ENCODE peak calls at places on chromosomes 6 and 20, in six cellular contexts. One of them, this sample, is unnamed.
A peak's percentile ranks its signal among the peaks of the same experiment; 100 is the strongest.

GRCh38 chr6:100592929-100593328 is 128.2 kb upstream of the SIM1 start:
- DNase-seq in K562: no peak
- DNase-seq in HepG2: no peak
- DNase-seq in HCT116: no peak
- DNase-seq in H1: no peak
- DNase-seq in GM12878: no peak
- DNase-seq in this sample: no peak

GRCh38 chr6:45930419-45931059 is 85.1 kb downstream of the CLIC5 start:
- DNase-seq in HCT116: peak; percentile 54
- DNase-seq in K562: peak; percentile 82
- DNase-seq in GM12878: no peak
- DNase-seq in H1: peak; percentile 83
- DNase-seq in HepG2: peak; percentile 47
- DNase-seq in this sample: peak; percentile 62

GRCh38 chr20:38230253-38230551 is 30.3 kb downstream of the KIAA1755 start:
- DNase-seq in K562: no peak
- DNase-seq in HCT116: no peak
- DNase-seq in H1: no peak
- DNase-seq in GM12878: no peak
- DNase-seq in HepG2: no peak
- DNase-seq in this sample: no peak

GRCh38 chr6:126054258-126054702 is 67.9 kb downstream of the TRMT11 start:
- DNase-seq in HCT116: no peak
- DNase-seq in HepG2: no peak
- DNase-seq in K562: peak; percentile 16
- DNase-seq in GM12878: no peak
- DNase-seq in H1: no peak
- DNase-seq in this sample: peak; percentile 14

GRCh38 chr6:38067263-38067980 is 247.9 kb downstream of the ZFAND3 start:
- DNase-seq in HepG2: no peak
- DNase-seq in K562: no peak
- DNase-seq in HCT116: no peak
- DNase-seq in GM12878: no peak
- DNase-seq in H1: no peak
- DNase-seq in this sample: no peak

GRCh38 chr20:43442310-43442880 is 15.3 kb upstream of the SRSF6 start:
- DNase-seq in H1: no peak
- DNase-seq in K562: no peak
- DNase-seq in HepG2: peak; percentile 42
- DNase-seq in GM12878: no peak
- DNase-seq in HCT116: no peak
- DNase-seq in this sample: no peak

GRCh38 chr6:53805725-53806124 is 10.9 kb downstream of the LRRC1 start:
- DNase-seq in HepG2: no peak
- DNase-seq in K562: no peak
- DNase-seq in HCT116: no peak
- DNase-seq in H1: no peak
- DNase-seq in GM12878: no peak
- DNase-seq in this sample: no peak

GRCh38 chr6:90605749-90606344 is 19.0 kb upstream of the MAP3K7 start:
- DNase-seq in HCT116: no peak
- DNase-seq in GM12878: no peak
- DNase-seq in K562: no peak
- DNase-seq in HepG2: no peak
- DNase-seq in H1: no peak
- DNase-seq in this sample: no peak

GRCh38 chr6:26536571-26537159 is 1.5 kb upstream of the HMGN4 start:
- DNase-seq in GM12878: no peak
- DNase-seq in HepG2: peak; percentile 35
- DNase-seq in H1: no peak
- DNase-seq in HCT116: no peak
- DNase-seq in K562: no peak
- DNase-seq in this sample: peak; percentile 41

GRCh38 chr6:57180596-57180995 is 8.5 kb downstream of the BAG2 start:
- DNase-seq in HepG2: no peak
- DNase-seq in K562: no peak
- DNase-seq in H1: no peak
- DNase-seq in HCT116: no peak
- DNase-seq in GM12878: no peak
- DNase-seq in this sample: no peak

GRCh38 chr6:83192871-83193746 is at the start of the genes PGM3 and RWDD2A:
- DNase-seq in HCT116: peak; percentile 56
- DNase-seq in GM12878: peak; percentile 56
- DNase-seq in HepG2: peak; percentile 84
- DNase-seq in H1: peak; percentile 92
- DNase-seq in K562: peak; percentile 95
- DNase-seq in this sample: peak; percentile 98

GRCh38 chr6:80250391-80250997 is 144.0 kb downstream of the BCKDHB start:
- DNase-seq in GM12878: no peak
- DNase-seq in K562: peak; percentile 17
- DNase-seq in H1: no peak
- DNase-seq in HepG2: no peak
- DNase-seq in HCT116: no peak
- DNase-seq in this sample: no peak

GRCh38 chr6:168535711-168536110 is 94.7 kb downstream of the SMOC2 start:
- DNase-seq in GM12878: no peak
- DNase-seq in HCT116: no peak
- DNase-seq in H1: no peak
- DNase-seq in HepG2: no peak
- DNase-seq in K562: no peak
- DNase-seq in this sample: no peak

GRCh38 chr6:169156108-169156821 is 97.4 kb downstream of the THBS2 start:
- DNase-seq in H1: no peak
- DNase-seq in GM12878: no peak
- DNase-seq in HepG2: no peak
- DNase-seq in K562: no peak
- DNase-seq in HCT116: no peak
- DNase-seq in this sample: peak; percentile 11

GRCh38 chr20:44896583-44896982 is 11.1 kb downstream of the YWHAB start:
- DNase-seq in HepG2: peak; percentile 35
- DNase-seq in GM12878: no peak
- DNase-seq in K562: no peak
- DNase-seq in H1: no peak
- DNase-seq in HCT116: no peak
- DNase-seq in this sample: no peak

GRCh38 chr6:162369091-162369490 is 358.5 kb downstream of the PRKN start:
- DNase-seq in K562: no peak
- DNase-seq in GM12878: no peak
- DNase-seq in HCT116: no peak
- DNase-seq in H1: no peak
- DNase-seq in HepG2: no peak
- DNase-seq in this sample: no peak

GRCh38 chr20:17758010-17758409 is 58.2 kb downstream of the BANF2 start:
- DNase-seq in HepG2: no peak
- DNase-seq in K562: no peak
- DNase-seq in H1: no peak
- DNase-seq in HCT116: no peak
- DNase-seq in GM12878: no peak
- DNase-seq in this sample: no peak

GRCh38 chr6:89999995-90000825 is 105.9 kb downstream of the GJA10 start:
- DNase-seq in H1: no peak
- DNase-seq in HCT116: no peak
- DNase-seq in HepG2: no peak
- DNase-seq in K562: no peak
- DNase-seq in GM12878: no peak
- DNase-seq in this sample: no peak

GRCh38 chr6:14037402-14038277 is 79.9 kb upstream of the CD83 start:
- DNase-seq in HepG2: no peak
- DNase-seq in HCT116: no peak
- DNase-seq in GM12878: no peak
- DNase-seq in K562: no peak
- DNase-seq in H1: no peak
- DNase-seq in this sample: no peak

GRCh38 chr6:154370545-154370944 is 13.9 kb upstream of the IPCEF1 start:
- DNase-seq in H1: no peak
- DNase-seq in HepG2: peak; percentile 25
- DNase-seq in K562: no peak
- DNase-seq in GM12878: no peak
- DNase-seq in HCT116: peak; percentile 18
- DNase-seq in this sample: peak; percentile 52

GRCh38 chr6:32655311-32655710 is 11.1 kb downstream of the HLA-DQB1 start:
- DNase-seq in HepG2: no peak
- DNase-seq in K562: no peak
- DNase-seq in H1: no peak
- DNase-seq in GM12878: no peak
- DNase-seq in HCT116: no peak
- DNase-seq in this sample: no peak

GRCh38 chr20:59864726-59865125 is 68.7 kb downstream of the SYCP2 start:
- DNase-seq in K562: no peak
- DNase-seq in H1: no peak
- DNase-seq in GM12878: no peak
- DNase-seq in HepG2: no peak
- DNase-seq in HCT116: no peak
- DNase-seq in this sample: no peak

DNA sequence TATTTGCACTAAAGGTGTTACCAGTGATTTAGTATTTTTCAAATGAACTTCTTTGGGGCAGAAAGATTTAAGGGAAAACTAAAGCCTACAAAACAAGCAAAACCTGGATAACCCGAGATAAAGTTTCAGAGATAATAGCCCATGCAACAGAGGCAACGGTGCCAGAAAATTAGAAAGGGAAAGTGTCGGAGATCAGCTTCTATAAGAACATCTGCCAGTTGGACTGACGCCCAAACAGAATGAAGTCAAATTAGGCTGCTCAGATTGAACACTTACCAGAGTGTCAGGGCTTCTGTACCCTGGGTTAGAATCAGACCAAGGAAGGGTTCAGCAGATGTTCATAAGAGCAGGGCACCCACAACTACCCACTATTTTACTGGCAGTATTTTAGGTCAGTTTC is 12.9 kb downstream of the BMP2 start:
- DNase-seq in K562: no peak
- DNase-seq in GM12878: no peak
- DNase-seq in HepG2: no peak
- DNase-seq in HCT116: no peak
- DNase-seq in H1: no peak
- DNase-seq in this sample: peak; percentile 17
- H2AFZ ChIP-seq in K562: no peak overlapping the region
- H2AFZ ChIP-seq in GM12878: no peak overlapping the region
- H2AFZ ChIP-seq in HepG2: no peak overlapping the region
- H2AFZ ChIP-seq in HCT116: no peak overlapping the region
- H2AFZ ChIP-seq in H1: no peak overlapping the region
- H2AFZ ChIP-seq in this sample: no peak overlapping the region

GRCh38 chr6:91664327-91664959 is 1077.6 kb upstream of the MAP3K7 start:
- DNase-seq in HepG2: peak; percentile 1
- DNase-seq in K562: no peak
- DNase-seq in HCT116: no peak
- DNase-seq in GM12878: peak; percentile 4
- DNase-seq in H1: no peak
- DNase-seq in this sample: no peak
- TF ChIP-seq SIN3A in HepG2: no peak
- TF ChIP-seq SIN3A in K562: no peak
- TF ChIP-seq SIN3A in HCT116: no peak
- TF ChIP-seq SIN3A in GM12878: no peak
- TF ChIP-seq SIN3A in H1: no peak
- TF ChIP-seq SIN3A in this sample: no peak

GRCh38 chr6:112298816-112299281 is 44.5 kb upstream of the LAMA4 start:
- DNase-seq in HepG2: no peak
- DNase-seq in H1: no peak
- DNase-seq in HCT116: peak; percentile 23
- DNase-seq in GM12878: no peak
- DNase-seq in K562: no peak
- DNase-seq in this sample: no peak
- H2AFZ ChIP-seq in HepG2: no peak overlapping the region
- H2AFZ ChIP-seq in H1: no peak overlapping the region
- H2AFZ ChIP-seq in HCT116: peak overlapping the region; percentile 62
- H2AFZ ChIP-seq in GM12878: no peak overlapping the region
- H2AFZ ChIP-seq in K562: no peak overlapping the region
- H2AFZ ChIP-seq in this sample: peak overlapping the region; percentile 37

GRCh38 chr20:50723672-50724071 is 7.7 kb upstream of the PARD6B start:
- DNase-seq in HCT116: no peak
- DNase-seq in HepG2: no peak
- DNase-seq in H1: no peak
- DNase-seq in K562: no peak
- DNase-seq in GM12878: no peak
- DNase-seq in this sample: no peak

GRCh38 chr20:50724851-50725721 is 6.3 kb upstream of the PARD6B start:
- DNase-seq in GM12878: no peak
- DNase-seq in HepG2: peak; percentile 54
- DNase-seq in HCT116: peak; percentile 91
- DNase-seq in K562: peak; percentile 83
- DNase-seq in H1: no peak
- DNase-seq in this sample: peak; percentile 47

GRCh38 chr20:50725722-50726000 is 5.7 kb upstream of the PARD6B start:
- DNase-seq in GM12878: no peak
- DNase-seq in K562: no peak
- DNase-seq in HepG2: no peak
- DNase-seq in H1: no peak
- DNase-seq in HCT116: no peak
- DNase-seq in this sample: no peak

GRCh38 chr20:50722466-50723155 is 8.8 kb upstream of the PARD6B start:
- DNase-seq in H1: no peak
- DNase-seq in GM12878: no peak
- DNase-seq in HepG2: no peak
- DNase-seq in HCT116: no peak
- DNase-seq in K562: no peak
- DNase-seq in this sample: no peak

GRCh38 chr20:50724112-50724724 is 7.2 kb upstream of the PARD6B start:
- DNase-seq in HCT116: no peak
- DNase-seq in K562: no peak
- DNase-seq in HepG2: no peak
- DNase-seq in GM12878: no peak
- DNase-seq in H1: no peak
- DNase-seq in this sample: no peak
- TF ChIP-seq SIN3A in HCT116: no peak
- TF ChIP-seq SIN3A in K562: no peak
- TF ChIP-seq SIN3A in HepG2: no peak
- TF ChIP-seq SIN3A in GM12878: no peak
- TF ChIP-seq SIN3A in H1: no peak
- TF ChIP-seq SIN3A in this sample: no peak